ENCODE peak calls at places on chromosomes 6 and 20, in nine cellular contexts. D is body of pancreas; A is LoVo; P is heart right ventricle; U is EL; C is activated CD4-positive, alpha-beta T cell treated with anti-CD3 and anti-CD28 coated beads, Interleukin-2, amount 50 U/mL, for 24 hours; Y is IMR-90; J is GM12865; V is amniotic stem cell. X is an unnamed sample.

GRCh38 chr6:154797857-154798256 is 64.6 kb downstream of the SCAF8 start:
- DNase-seq in D (no peak), A (no peak), P (no peak), U (no peak), C (no peak), Y (no peak), J (no peak), V (no peak), X (no peak)

GRCh38 chr6:95091823-95092436 is 485.4 kb upstream of the MANEA start:
- DNase-seq in D (no peak), A (peak), P (no peak), U (peak), C (no peak), Y (peak), J (peak), V (peak), X (peak)

GRCh38 chr20:63225082-63225454 is 9.1 kb upstream of the YTHDF1 start:
- DNase-seq in D (no peak), A (no peak), P (no peak), U (no peak), C (no peak), Y (no peak), J (no peak), V (no peak), X (no peak)

GRCh38 chr6:5279891-5280338 is 18.6 kb downstream of the FARS2 start:
- DNase-seq in D (no peak), A (no peak), P (no peak), U (peak), C (no peak), Y (peak), J (peak), V (no peak), X (no peak)

GRCh38 chr20:35555951-35556645 is 14.2 kb downstream of the ERGIC3 start:
- DNase-seq in D (no peak), A (no peak), P (no peak), U (no peak), C (no peak), Y (no peak), J (no peak), V (no peak), X (no peak)

GRCh38 chr6:11848852-11849731 is 70.5 kb upstream of the ADTRP start:
- DNase-seq in D (peak), A (no peak), P (no peak), U (peak), C (no peak), Y (peak), J (no peak), V (no peak), X (peak)

GRCh38 chr6:12363651-12364381 is 73.7 kb downstream of the EDN1 start:
- DNase-seq in D (peak), A (peak), P (no peak), U (no peak), C (no peak), Y (no peak), J (peak), V (no peak), X (no peak)

GRCh38 chr20:1946762-1947534 is 46.9 kb downstream of the PDYN start:
- DNase-seq in D (peak), A (no peak), P (peak), U (peak), C (no peak), Y (peak), J (no peak), V (no peak), X (no peak)

GRCh38 chr6:63904844-63905243 is 269.2 kb downstream of the PHF3 start:
- DNase-seq in D (no peak), A (no peak), P (no peak), U (peak), C (no peak), Y (peak), J (no peak), V (no peak), X (peak)